ENCODE peak calls at places on chromosomes 5 and 9, in six cellular contexts. E is IMR-90, R is H9, I is H1, F is neuronal stem cell, W is mesenchymal stem cell. B is an unnamed sample.

GRCh38 chr9:88775037-88775471 is 216.2 kb upstream of the S1PR3 start:
- DNase-seq in R (no peak), I (no peak), F (no peak), E (peak; percentile 98), W (peak; percentile 87), B (peak; percentile 44)

GRCh38 chr9:110641350-110641749 is 27.2 kb upstream of the MUSK start:
- DNase-seq in E (no peak), W (no peak), R (no peak), I (no peak), F (no peak), B (no peak)

GRCh38 chr5:139696894-139697658 is 48.9 kb downstream of the CXXC5 start:
- DNase-seq in I (no peak), R (peak; percentile 85), F (no peak), E (peak; percentile 91), W (peak; percentile 97), B (peak; percentile 35)

GRCh38 chr5:15763754-15764153 is 263.8 kb downstream of the FBXL7 start:
- DNase-seq in F (no peak), R (no peak), I (no peak), W (peak; percentile 29), E (peak; percentile 51), B (peak; percentile 61)

GRCh38 chr9:5886114-5886939 is 4.4 kb upstream of the MLANA start:
- DNase-seq in E (peak; percentile 65), I (peak; percentile 79), R (peak; percentile 91), F (peak; percentile 71), W (peak; percentile 66), B (peak; percentile 87)

GRCh38 chr5:6704361-6704851 is 8.8 kb upstream of the TENT4A start:
- DNase-seq in W (peak; percentile 93), R (no peak), E (peak; percentile 92), I (no peak), F (no peak), B (no peak)

GRCh38 chr5:97297063-97297715 is 114.1 kb upstream of the RIOK2 start:
- DNase-seq in I (peak; percentile 21), W (peak; percentile 29), F (peak; percentile 37), E (peak; percentile 23), R (peak; percentile 76), B (peak; percentile 32)

GRCh38 chr5:132714456-132715307 is 22.7 kb downstream of the KIF3A start:
- DNase-seq in I (no peak), R (no peak), E (peak; percentile 15), W (peak; percentile 24), F (no peak), B (no peak)

GRCh38 chr9:76704601-76705204 is 59.5 kb upstream of the PCA3 start:
- DNase-seq in F (peak; percentile 68), R (no peak), E (peak; percentile 93), I (peak; percentile 7), W (peak; percentile 81), B (peak; percentile 89)

GRCh38 chr9:136103651-136104487 is 8.8 kb upstream of the NACC2 start:
- DNase-seq in R (peak; percentile 56), W (no peak), I (no peak), E (no peak), F (no peak), B (no peak)

GRCh38 chr9:84670106-84670800 is 724 bp downstream of the NTRK2 start:
- DNase-seq in E (no peak), I (no peak), R (peak; percentile 70), F (peak; percentile 39), W (peak; percentile 2), B (no peak)

GRCh38 chr5:136655429-136655828 is 290.1 kb upstream of the TRPC7 start:
- DNase-seq in R (no peak), I (no peak), F (no peak), E (peak; percentile 42), W (peak; percentile 64), B (peak; percentile 84)

GRCh38 chr5:77229887-77230286 is 19.4 kb downstream of the PDE8B start:
- DNase-seq in R (no peak), F (no peak), I (no peak), W (no peak), E (no peak), B (no peak)

GRCh38 chr9:27368317-27368985 is 71.5 kb upstream of the EQTN start:
- DNase-seq in E (no peak), W (no peak), I (no peak), R (no peak), F (peak; percentile 15), B (no peak)

GRCh38 chr9:131323629-131324028 is 34.1 kb downstream of the PLPP7 start:
- DNase-seq in R (no peak), F (no peak), W (no peak), I (no peak), E (no peak), B (peak; percentile 68)

GRCh38 chr5:170478306-170478705 is 25.5 kb upstream of the KCNIP1 start:
- DNase-seq in E (no peak), F (no peak), R (peak; percentile 12), I (no peak), W (no peak), B (no peak)

GRCh38 chr9:125685167-125685566 is 21.8 kb downstream of the MAPKAP1 start:
- DNase-seq in R (no peak), I (no peak), W (no peak), E (no peak), F (no peak), B (no peak)

GRCh38 chr9:98962181-98962560 is 18.5 kb downstream of the COL15A1 start:
- DNase-seq in I (no peak), R (no peak), E (peak; percentile 94), W (peak; percentile 76), F (no peak), B (no peak)

GRCh38 chr9:98967257-98967656 is 23.6 kb downstream of the COL15A1 start:
- DNase-seq in I (no peak), W (no peak), R (no peak), F (no peak), E (no peak), B (no peak)

GRCh38 chr9:98964201-98964600 is 20.5 kb downstream of the COL15A1 start:
- DNase-seq in F (no peak), W (no peak), I (no peak), R (no peak), E (peak; percentile 18), B (no peak)

GRCh38 chr9:98962861-98963260 is 19.2 kb downstream of the COL15A1 start:
- DNase-seq in E (peak; percentile 50), W (no peak), R (no peak), F (no peak), I (no peak), B (peak; percentile 54)

DNA sequence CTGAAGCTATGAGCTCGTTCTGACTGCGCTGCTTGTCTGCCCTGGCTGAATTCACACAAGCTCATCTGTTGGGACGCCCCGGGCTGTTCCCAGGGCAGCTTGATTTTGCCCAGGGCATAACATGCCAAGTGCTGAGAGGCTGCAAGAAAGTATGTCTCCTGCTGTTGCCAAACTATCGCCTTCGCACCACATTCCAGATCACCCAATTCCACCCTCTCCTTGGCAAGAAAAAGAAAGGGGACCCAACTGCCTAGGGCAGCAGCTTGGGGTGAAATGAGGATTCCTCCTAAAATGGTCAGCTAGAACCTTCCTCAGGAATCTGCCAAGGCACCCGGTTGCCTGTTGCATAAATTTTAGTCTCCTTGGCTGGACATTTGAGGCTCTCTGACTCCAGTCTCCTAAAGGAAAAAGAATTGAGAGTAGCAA is 21.2 kb downstream of the COL15A1 start:
- DNase-seq in F (no peak), E (no peak), R (no peak), W (no peak), I (no peak), B (peak; percentile 19)
- H4K91ac ChIP-seq in F (no peak overlapping the region), E (peak overlapping the region; percentile 81), R (no peak overlapping the region), W (no peak overlapping the region), I (no peak overlapping the region), B (no peak overlapping the region)

GRCh38 chr5:133944263-133945230 is 23.9 kb downstream of the C5orf15 start:
- DNase-seq in E (peak; percentile 44), W (peak; percentile 42), R (peak; percentile 65), F (peak; percentile 52), I (no peak), B (peak; percentile 79)

GRCh38 chr5:133942589-133943474 is 25.6 kb downstream of the C5orf15 start:
- DNase-seq in R (no peak), E (no peak), F (no peak), W (no peak), I (no peak), B (no peak)

GRCh38 chr5:133945561-133945960 is 22.9 kb downstream of the C5orf15 start:
- DNase-seq in E (peak; percentile 10), I (no peak), R (no peak), W (no peak), F (no peak), B (no peak)

GRCh38 chr5:133941456-133942196 is 26.8 kb downstream of the C5orf15 start:
- DNase-seq in E (no peak), R (no peak), F (no peak), I (no peak), W (no peak), B (no peak)

DNA sequence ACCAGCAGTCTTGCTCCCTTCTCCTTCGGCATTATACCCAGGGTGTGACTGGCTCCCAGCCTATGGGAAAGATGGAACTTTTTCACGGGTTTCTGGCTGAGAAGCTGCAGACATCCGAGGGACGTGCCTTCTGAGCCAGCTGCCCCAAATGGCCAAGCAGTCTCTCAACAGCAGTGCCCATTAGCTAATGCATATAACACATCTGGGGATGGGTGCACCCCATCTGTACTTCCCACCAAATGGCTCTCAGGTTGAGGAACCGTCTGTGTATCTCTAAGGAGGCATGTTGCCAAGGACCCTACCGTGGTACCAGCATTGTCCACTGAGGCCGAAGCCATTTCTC is 25.0 kb downstream of the C5orf15 start:
- DNase-seq in E (no peak), I (no peak), R (no peak), W (no peak), F (no peak), B (no peak)
- H4K91ac ChIP-seq in E (no peak overlapping the region), I (no peak overlapping the region), R (no peak overlapping the region), W (no peak overlapping the region), F (no peak overlapping the region), B (no peak overlapping the region)

GRCh38 chr9:134491856-134492255 is 149.7 kb upstream of the COL5A1 start:
- DNase-seq in E (no peak), R (no peak), F (no peak), W (no peak), I (no peak), B (no peak)

GRCh38 chr9:134494273-134494815 is 147.3 kb upstream of the COL5A1 start:
- DNase-seq in F (no peak), E (no peak), W (no peak), R (no peak), I (no peak), B (no peak)

GRCh38 chr9:134492281-134492691 is 149.3 kb upstream of the COL5A1 start:
- DNase-seq in F (no peak), W (peak; percentile 95), R (no peak), E (peak; percentile 91), I (no peak), B (peak; percentile 97)

GRCh38 chr9:134493471-134494272 is 147.9 kb upstream of the COL5A1 start:
- DNase-seq in F (no peak), W (no peak), R (no peak), E (no peak), I (no peak), B (no peak)

GRCh38 chr9:134492721-134493470 is 148.7 kb upstream of the COL5A1 start:
- DNase-seq in R (no peak), W (peak; percentile 33), I (no peak), E (no peak), F (no peak), B (no peak)
- H4K91ac ChIP-seq in R (no peak overlapping the region), W (peak overlapping the region; percentile 86), I (no peak overlapping the region), E (peak overlapping the region; percentile 33), F (no peak overlapping the region), B (peak overlapping the region; percentile 17)

DNA sequence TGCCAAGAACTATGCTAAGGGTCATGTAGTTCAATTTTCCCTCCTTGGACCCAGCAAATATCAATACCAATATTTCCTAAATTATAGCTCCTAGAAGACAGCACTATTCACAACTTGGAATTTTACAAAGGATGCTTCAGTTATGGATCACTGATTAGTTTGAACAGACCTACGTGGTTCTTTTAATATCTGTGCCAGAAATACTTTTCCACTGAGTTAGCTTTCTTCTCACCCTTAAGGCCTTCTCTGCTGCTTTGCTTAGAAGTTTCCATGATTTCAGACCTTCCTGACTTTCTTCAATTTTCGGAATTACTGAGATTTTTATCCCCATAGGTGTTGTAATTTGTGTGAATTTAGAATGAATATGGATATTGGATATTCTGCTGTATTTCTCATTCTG is 380.4 kb downstream of the PSAT1 start:
- DNase-seq in R (no peak), E (peak; percentile 45), I (no peak), F (no peak), W (no peak), B (peak; percentile 69)
- H4K91ac ChIP-seq in R (no peak overlapping the region), E (no peak overlapping the region), I (no peak overlapping the region), F (no peak overlapping the region), W (no peak overlapping the region), B (no peak overlapping the region)

B was measured in trophoblast cell.